ENCODE peak calls at places on chromosomes 12 and 14, in five cellular contexts. K is HTR-8/SVneo, U is posterior vena cava, V is AG09309, N is NCI-H1694. D is an unnamed sample.

GRCh38 chr12:69440886-69441285 is 29.3 kb upstream of the FRS2 start:
- DNase-seq in K (no peak), U (no peak), V (no peak), N (no peak), D (no peak)

GRCh38 chr12:50052964-50053363 is 4.4 kb upstream of the ASIC1 start:
- DNase-seq in K (no peak), U (no peak), V (no peak), N (peak), D (peak)

GRCh38 chr14:64855732-64856527 is 23.8 kb downstream of the SPTB start:
- DNase-seq in K (no peak), U (no peak), V (no peak), N (no peak), D (peak)

GRCh38 chr12:76085159-76085868 is 829 bp upstream of the NAP1L1 start:
- DNase-seq in K (no peak), U (no peak), V (no peak), N (no peak), D (no peak)

GRCh38 chr12:18246057-18246456 is 15.3 kb upstream of the PIK3C2G start:
- DNase-seq in K (no peak), U (no peak), V (no peak), N (no peak), D (no peak)

GRCh38 chr14:68199465-68200145 is 380.0 kb downstream of the RAD51B start:
- DNase-seq in K (no peak), U (no peak), V (no peak), N (no peak), D (no peak)

GRCh38 chr14:101010293-101010692 is 106.8 kb upstream of the RTL1 start:
- DNase-seq in K (no peak), U (no peak), V (no peak), N (no peak), D (no peak)

GRCh38 chr12:124923906-124924734 is 9.7 kb upstream of the UBC start:
- DNase-seq in K (peak), U (no peak), V (no peak), N (no peak), D (no peak)

GRCh38 chr14:75292886-75293285 is 14.3 kb downstream of the FOS start:
- DNase-seq in K (no peak), U (no peak), V (no peak), N (no peak), D (no peak)

GRCh38 chr14:70707138-70708038 is 65.7 kb downstream of the TTC9 start:
- DNase-seq in K (peak), U (no peak), V (peak), N (no peak), D (no peak)

GRCh38 chr14:58822856-58823255 is 185.1 kb downstream of the DACT1 start:
- DNase-seq in K (no peak), U (no peak), V (no peak), N (no peak), D (peak)

GRCh38 chr12:49503674-49504180 is 35.1 kb upstream of the KCNH3 start:
- DNase-seq in K (peak), U (no peak), V (no peak), N (no peak), D (no peak)

GRCh38 chr12:67957383-67957782 is 31.9 kb upstream of the IFNG-AS1 start:
- DNase-seq in K (no peak), U (no peak), V (no peak), N (no peak), D (no peak)

GRCh38 chr12:93547778-93548177 is 24.7 kb upstream of the SOCS2 start:
- DNase-seq in K (no peak), U (no peak), V (no peak), N (no peak), D (no peak)

GRCh38 chr12:55499810-55500252 is 7.7 kb downstream of the OR6C68 start:
- DNase-seq in K (no peak), U (no peak), V (no peak), N (no peak), D (no peak)

GRCh38 chr14:67420102-67420739 is 8.3 kb upstream of the PLEK2 start:
- DNase-seq in K (no peak), U (peak), V (no peak), N (peak), D (no peak)

GRCh38 chr14:53215101-53215500 is 62.0 kb upstream of the DDHD1 start:
- DNase-seq in K (no peak), U (no peak), V (no peak), N (no peak), D (no peak)

GRCh38 chr12:130339946-130340345 is 2.3 kb downstream of the PIWIL1 start:
- DNase-seq in K (no peak), U (no peak), V (no peak), N (no peak), D (no peak)

GRCh38 chr12:68336754-68337343 is 4.7 kb upstream of the MDM1 start:
- DNase-seq in K (no peak), U (no peak), V (no peak), N (no peak), D (no peak)

GRCh38 chr14:64645220-64645891 is 58.9 kb upstream of the PLEKHG3 start:
- DNase-seq in K (peak), U (peak), V (peak), N (no peak), D (no peak)

GRCh38 chr12:44774815-44775411 is 101.2 kb downstream of the NELL2 start:
- DNase-seq in K (peak), U (peak), V (no peak), N (peak), D (no peak)

GRCh38 chr14:59347511-59347900 is 117.7 kb downstream of the GPR135 start:
- DNase-seq in K (no peak), U (no peak), V (no peak), N (no peak), D (no peak)

GRCh38 chr14:102966681-102967505 is 44.4 kb downstream of the AMN start:
- DNase-seq in K (no peak), U (peak), V (no peak), N (no peak), D (no peak)

GRCh38 chr12:8668441-8668840 is 5.8 kb upstream of the MFAP5 start:
- DNase-seq in K (no peak), U (peak), V (no peak), N (no peak), D (no peak)

GRCh38 chr14:27372771-27373170 is 774.9 kb upstream of the NOVA1 start:
- DNase-seq in K (no peak), U (no peak), V (no peak), N (no peak), D (no peak)

GRCh38 chr14:35384386-35385041 is 20.0 kb downstream of the NFKBIA start:
- DNase-seq in K (no peak), U (peak), V (peak), N (no peak), D (no peak)

GRCh38 chr12:27179399-27180214 is 64.5 kb upstream of the STK38L start:
- DNase-seq in K (no peak), U (no peak), V (no peak), N (no peak), D (no peak)

GRCh38 chr14:93037354-93037753 is 78.4 kb downstream of the ITPK1 start:
- DNase-seq in K (no peak), U (no peak), V (no peak), N (no peak), D (no peak)

GRCh38 chr14:76697246-76697645 is 64.0 kb upstream of the VASH1 start:
- DNase-seq in K (no peak), U (no peak), V (no peak), N (no peak), D (no peak)

GRCh38 chr12:52210186-52210924 is 18.5 kb upstream of the KRT80 start:
- DNase-seq in K (no peak), U (peak), V (no peak), N (no peak), D (no peak)

GRCh38 chr12:126772171-126772864 is 1494.7 kb upstream of the TMEM132C start:
- DNase-seq in K (peak), U (no peak), V (peak), N (no peak), D (no peak)

GRCh38 chr12:48783432-48783831 is 5.5 kb downstream of the ADCY6 start:
- DNase-seq in K (no peak), U (no peak), V (no peak), N (no peak), D (no peak)

GRCh38 chr12:107277850-107278249 is 184.5 kb upstream of the CRY1 start:
- DNase-seq in K (peak), U (no peak), V (peak), N (no peak), D (no peak)

GRCh38 chr12:52208424-52209165 is 16.8 kb upstream of the KRT80 start:
- DNase-seq in K (no peak), U (peak), V (no peak), N (no peak), D (no peak)

GRCh38 chr14:73623504-73623903 is 11.2 kb downstream of the ACOT6 start:
- DNase-seq in K (no peak), U (no peak), V (no peak), N (no peak), D (no peak)

GRCh38 chr14:77123381-77124344 is 17.9 kb downstream of the ZDHHC22 start:
- DNase-seq in K (no peak), U (no peak), V (no peak), N (peak), D (no peak)

GRCh38 chr14:66105819-66106218 is 380.4 kb upstream of the CCDC196 start:
- DNase-seq in K (peak), U (no peak), V (peak), N (no peak), D (no peak)

D was measured in NCI-H524 treated with DMSO at 0.1 percent for 48 hours.